ENCODE peak calls at places on chromosomes 5 and 9, in five cellular contexts. One of them, this sample, is unnamed.

GRCh38 chr5:84524491-84524890 is 139.8 kb upstream of the EDIL3 start:
- DNase-seq in K562: no peak
- DNase-seq in IMR-90: peak
- DNase-seq in GM12878: no peak
- DNase-seq in HepG2: no peak
- DNase-seq in this sample: no peak

GRCh38 chr5:157109744-157110143 is 900 bp upstream of the HAVCR2 start:
- DNase-seq in IMR-90: no peak
- DNase-seq in HepG2: no peak
- DNase-seq in K562: no peak
- DNase-seq in GM12878: peak
- DNase-seq in this sample: no peak

GRCh38 chr5:178765753-178766300 is 35.4 kb upstream of the ZNF354A start:
- DNase-seq in HepG2: no peak
- DNase-seq in K562: no peak
- DNase-seq in IMR-90: no peak
- DNase-seq in GM12878: no peak
- DNase-seq in this sample: no peak

GRCh38 chr5:140565780-140566095 is 1.1 kb downstream of the SLC35A4 start:
- DNase-seq in IMR-90: no peak
- DNase-seq in K562: peak
- DNase-seq in GM12878: no peak
- DNase-seq in HepG2: no peak
- DNase-seq in this sample: no peak

GRCh38 chr5:122937914-122938313 is 92.5 kb downstream of the SNX24 start:
- DNase-seq in K562: no peak
- DNase-seq in IMR-90: no peak
- DNase-seq in HepG2: no peak
- DNase-seq in GM12878: no peak
- DNase-seq in this sample: no peak

GRCh38 chr5:125393416-125393815 is 647.0 kb upstream of the ZNF608 start:
- DNase-seq in IMR-90: no peak
- DNase-seq in GM12878: no peak
- DNase-seq in HepG2: no peak
- DNase-seq in K562: no peak
- DNase-seq in this sample: no peak

GRCh38 chr9:137163101-137163661 is 6.7 kb downstream of the LRRC26 start:
- DNase-seq in K562: peak
- DNase-seq in IMR-90: no peak
- DNase-seq in GM12878: no peak
- DNase-seq in HepG2: no peak
- DNase-seq in this sample: no peak

GRCh38 chr5:18048449-18048848 is 414.2 kb downstream of the TAF11L14 start:
- DNase-seq in IMR-90: no peak
- DNase-seq in GM12878: no peak
- DNase-seq in HepG2: no peak
- DNase-seq in K562: no peak
- DNase-seq in this sample: no peak

GRCh38 chr5:50476549-50476948 is 35.5 kb upstream of the EMB start:
- DNase-seq in HepG2: no peak
- DNase-seq in GM12878: no peak
- DNase-seq in K562: no peak
- DNase-seq in IMR-90: no peak
- DNase-seq in this sample: no peak

GRCh38 chr5:146662229-146662628 is 146.2 kb upstream of the GPR151 start:
- DNase-seq in GM12878: no peak
- DNase-seq in IMR-90: no peak
- DNase-seq in HepG2: peak
- DNase-seq in K562: no peak
- DNase-seq in this sample: no peak

GRCh38 chr9:99720455-99721050 is 101.1 kb upstream of the NR4A3 start:
- DNase-seq in HepG2: no peak
- DNase-seq in GM12878: peak
- DNase-seq in K562: no peak
- DNase-seq in IMR-90: peak
- DNase-seq in this sample: no peak

GRCh38 chr5:61631438-61631941 is 299.4 kb downstream of the ZSWIM6 start:
- DNase-seq in K562: no peak
- DNase-seq in IMR-90: peak
- DNase-seq in HepG2: no peak
- DNase-seq in GM12878: no peak
- DNase-seq in this sample: no peak

GRCh38 chr5:43648499-43649124 is 45.6 kb downstream of the NNT start:
- DNase-seq in HepG2: no peak
- DNase-seq in K562: no peak
- DNase-seq in IMR-90: peak
- DNase-seq in GM12878: no peak
- DNase-seq in this sample: no peak

GRCh38 chr9:15697459-15697858 is 144.6 kb downstream of the CCDC171 start:
- DNase-seq in HepG2: no peak
- DNase-seq in GM12878: no peak
- DNase-seq in IMR-90: peak
- DNase-seq in K562: no peak
- DNase-seq in this sample: no peak
- TF ChIP-seq MXI1 in HepG2: no peak
- TF ChIP-seq MXI1 in GM12878: no peak
- TF ChIP-seq MXI1 in IMR-90: no peak
- TF ChIP-seq MXI1 in K562: no peak
- TF ChIP-seq MXI1 in this sample: no peak

GRCh38 chr5:169763437-169764301 is 126.6 kb downstream of the DOCK2 start:
- DNase-seq in HepG2: no peak
- DNase-seq in K562: no peak
- DNase-seq in IMR-90: peak
- DNase-seq in GM12878: peak
- DNase-seq in this sample: peak
- TF ChIP-seq MXI1 in HepG2: no peak
- TF ChIP-seq MXI1 in K562: no peak
- TF ChIP-seq MXI1 in IMR-90: no peak
- TF ChIP-seq MXI1 in GM12878: no peak
- TF ChIP-seq MXI1 in this sample: no peak

DNA sequence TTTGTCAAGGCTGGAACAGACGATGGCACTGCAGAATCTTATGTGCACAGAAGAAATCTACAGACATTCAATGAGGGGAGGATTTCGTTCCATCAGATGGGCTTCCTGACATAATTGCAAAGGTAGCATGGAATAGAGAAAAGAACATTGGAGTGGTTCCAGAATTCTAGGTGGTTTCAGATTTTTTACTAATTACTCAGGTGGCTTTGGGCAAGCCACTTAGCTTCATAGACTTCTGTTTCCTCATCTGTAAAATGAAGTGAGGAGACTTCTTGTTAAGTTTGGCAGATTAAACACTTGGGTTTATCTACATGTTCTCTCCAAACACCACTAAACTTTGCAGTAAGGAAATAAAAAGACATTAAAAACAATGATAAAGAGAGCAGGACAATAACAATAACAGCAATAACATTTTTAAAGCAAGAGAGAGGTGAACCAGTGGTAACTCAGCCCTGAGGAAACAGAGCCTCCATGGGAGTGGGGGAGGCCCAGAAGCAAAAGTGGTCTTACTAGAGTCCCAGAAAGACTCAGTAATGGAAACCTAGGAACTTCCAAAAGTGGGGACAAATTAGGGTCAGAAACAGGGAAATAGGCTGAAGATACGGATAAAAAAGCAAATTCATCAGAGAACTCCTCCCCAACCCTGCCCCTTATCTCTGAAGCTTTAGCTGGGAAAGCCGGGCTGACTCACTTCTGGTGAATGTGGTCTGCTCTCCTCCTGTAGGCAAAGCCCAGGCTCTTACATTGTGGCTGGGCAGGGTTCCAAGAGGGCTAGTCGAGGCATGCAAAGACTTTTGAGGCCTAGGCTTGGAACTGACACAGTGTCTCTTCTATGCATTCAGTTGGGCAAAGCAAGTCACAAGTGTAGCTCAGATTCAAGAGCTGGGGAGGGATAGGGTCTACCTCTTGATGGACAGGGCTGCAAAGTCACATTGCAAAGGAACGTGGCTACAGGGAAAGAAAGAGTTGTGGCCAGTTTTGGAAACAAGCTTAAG is 11.8 kb upstream of the ACTBL2 start:
- DNase-seq in IMR-90: peak
- DNase-seq in GM12878: peak
- DNase-seq in HepG2: peak
- DNase-seq in K562: peak
- DNase-seq in this sample: no peak
- TF ChIP-seq MXI1 in IMR-90: no peak
- TF ChIP-seq MXI1 in GM12878: no peak
- TF ChIP-seq MXI1 in HepG2: no peak
- TF ChIP-seq MXI1 in K562: no peak
- TF ChIP-seq MXI1 in this sample: no peak

DNA sequence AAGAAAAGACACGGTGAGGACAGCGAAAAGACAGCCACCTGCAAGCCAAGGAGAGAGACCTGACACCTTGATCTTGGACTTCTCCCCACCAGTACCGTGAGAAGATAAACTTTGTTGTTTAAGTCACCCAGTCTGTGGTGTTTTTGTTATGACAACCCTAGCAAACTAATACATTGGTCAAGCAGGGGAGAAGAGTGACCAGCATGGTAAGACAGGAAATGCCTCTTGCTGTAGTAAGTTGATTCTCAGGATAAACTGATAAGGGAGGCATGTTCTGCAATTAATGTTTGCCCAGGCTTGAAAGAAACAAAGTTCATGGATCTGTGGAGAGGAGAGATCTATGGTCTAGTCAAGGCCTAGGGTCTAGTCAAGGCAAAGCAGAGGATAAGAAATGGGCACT is 801.2 kb downstream of the MAT2B start:
- DNase-seq in GM12878: no peak
- DNase-seq in IMR-90: peak
- DNase-seq in K562: no peak
- DNase-seq in HepG2: no peak
- DNase-seq in this sample: no peak
- TF ChIP-seq MXI1 in GM12878: no peak
- TF ChIP-seq MXI1 in IMR-90: no peak
- TF ChIP-seq MXI1 in K562: no peak
- TF ChIP-seq MXI1 in HepG2: no peak
- TF ChIP-seq MXI1 in this sample: no peak

GRCh38 chr5:168752012-168752411 is 172.8 kb upstream of the PANK3 start:
- DNase-seq in HepG2: no peak
- DNase-seq in GM12878: no peak
- DNase-seq in IMR-90: no peak
- DNase-seq in K562: no peak
- DNase-seq in this sample: no peak
- TF ChIP-seq MXI1 in HepG2: no peak
- TF ChIP-seq MXI1 in GM12878: no peak
- TF ChIP-seq MXI1 in IMR-90: no peak
- TF ChIP-seq MXI1 in K562: no peak
- TF ChIP-seq MXI1 in this sample: no peak

GRCh38 chr9:129290606-129291005 is 112.5 kb upstream of the IER5L start:
- DNase-seq in GM12878: no peak
- DNase-seq in K562: no peak
- DNase-seq in IMR-90: no peak
- DNase-seq in HepG2: no peak
- DNase-seq in this sample: no peak
- TF ChIP-seq MXI1 in GM12878: no peak
- TF ChIP-seq MXI1 in K562: no peak
- TF ChIP-seq MXI1 in IMR-90: no peak
- TF ChIP-seq MXI1 in HepG2: no peak
- TF ChIP-seq MXI1 in this sample: no peak

DNA sequence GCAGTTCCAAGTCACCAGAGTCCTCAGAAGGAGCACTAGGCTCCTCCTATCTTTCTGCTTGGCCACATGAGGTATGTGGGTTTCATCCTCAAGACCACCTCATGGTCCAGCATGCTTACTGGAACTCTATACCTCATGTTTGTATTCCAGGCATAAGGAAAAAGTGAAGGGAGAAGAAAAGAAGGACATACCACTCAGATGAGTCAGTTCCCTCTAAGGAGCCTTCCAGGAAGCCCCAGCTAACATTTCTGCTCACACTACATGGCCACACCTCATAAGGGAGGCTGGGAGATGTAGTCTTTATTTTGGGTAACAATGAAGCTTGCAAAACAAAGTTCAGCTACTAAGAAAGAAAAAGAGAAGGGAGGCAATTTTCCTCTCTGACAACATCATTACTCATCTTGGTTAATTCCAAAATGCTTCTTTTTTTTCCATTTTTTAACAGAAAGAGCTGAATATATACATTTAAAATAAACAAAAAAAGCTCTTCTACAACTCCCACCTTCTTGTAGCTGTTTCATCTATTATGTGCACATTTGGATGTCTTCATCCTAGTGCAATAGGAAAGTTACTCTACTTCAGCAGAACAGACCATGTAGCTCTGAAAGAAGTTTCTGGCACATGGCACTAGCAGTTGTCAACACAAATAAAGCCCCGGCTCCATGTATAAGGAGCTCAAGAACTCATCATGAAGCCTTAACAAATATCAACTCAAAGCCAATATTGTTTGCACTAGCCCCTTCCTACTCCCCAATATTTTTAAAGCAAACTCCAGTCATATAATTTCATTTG is 123.5 kb upstream of the CCDC112 start:
- DNase-seq in IMR-90: peak
- DNase-seq in HepG2: no peak
- DNase-seq in K562: no peak
- DNase-seq in GM12878: no peak
- DNase-seq in this sample: no peak
- TF ChIP-seq MXI1 in IMR-90: no peak
- TF ChIP-seq MXI1 in HepG2: no peak
- TF ChIP-seq MXI1 in K562: no peak
- TF ChIP-seq MXI1 in GM12878: no peak
- TF ChIP-seq MXI1 in this sample: no peak

This sample was measured in SK-N-SH.